ENCODE peak calls at places on chromosomes 2 and 18, in four cellular contexts. One of them, this sample, is unnamed.

GRCh38 chr2:170361359-170361936 is 183.5 kb downstream of the MYO3B start:
- DNase-seq in K562: peak; percentile 64
- DNase-seq in H1: peak; percentile 69
- DNase-seq in A549: peak; percentile 17
- DNase-seq in this sample: peak; percentile 48

GRCh38 chr2:20449501-20450200 is 2.8 kb downstream of the RHOB start:
- DNase-seq in H1: no peak
- DNase-seq in K562: no peak
- DNase-seq in A549: peak; percentile 49
- DNase-seq in this sample: peak; percentile 79

GRCh38 chr18:49757513-49758262 is 55.6 kb downstream of the ACAA2 start:
- DNase-seq in A549: no peak
- DNase-seq in K562: peak; percentile 87
- DNase-seq in H1: peak; percentile 63
- DNase-seq in this sample: no peak

GRCh38 chr18:62425465-62426190 is 97.2 kb upstream of the ZCCHC2 start:
- DNase-seq in K562: peak; percentile 54
- DNase-seq in H1: peak; percentile 73
- DNase-seq in A549: peak; percentile 34
- DNase-seq in this sample: peak; percentile 88

GRCh38 chr2:227033471-227034148 is 130.4 kb downstream of the COL4A4 start:
- DNase-seq in K562: peak; percentile 28
- DNase-seq in A549: peak; percentile 50
- DNase-seq in H1: peak; percentile 86
- DNase-seq in this sample: peak; percentile 43

GRCh38 chr2:179239194-179239593 is 25.4 kb downstream of the SESTD1 start:
- DNase-seq in K562: no peak
- DNase-seq in A549: no peak
- DNase-seq in H1: no peak
- DNase-seq in this sample: peak; percentile 88

GRCh38 chr2:12613137-12613912 is 103.4 kb upstream of the TRIB2 start:
- DNase-seq in A549: no peak
- DNase-seq in H1: no peak
- DNase-seq in K562: no peak
- DNase-seq in this sample: no peak

GRCh38 chr2:39604875-39605274 is 60.8 kb upstream of the TMEM178A start:
- DNase-seq in H1: no peak
- DNase-seq in K562: no peak
- DNase-seq in A549: no peak
- DNase-seq in this sample: no peak

GRCh38 chr2:221097568-221097915 is 474.6 kb downstream of the EPHA4 start:
- DNase-seq in K562: no peak
- DNase-seq in A549: no peak
- DNase-seq in H1: no peak
- DNase-seq in this sample: no peak

GRCh38 chr2:15435474-15435873 is 125.7 kb downstream of the NBAS start:
- DNase-seq in K562: no peak
- DNase-seq in A549: no peak
- DNase-seq in H1: no peak
- DNase-seq in this sample: peak; percentile 86

GRCh38 chr2:232276084-232276738 is 102.3 kb upstream of the ALPP start:
- DNase-seq in K562: no peak
- DNase-seq in A549: no peak
- DNase-seq in H1: no peak
- DNase-seq in this sample: no peak

GRCh38 chr2:112493858-112494648 is 12.1 kb downstream of the TTL start:
- DNase-seq in K562: peak; percentile 47
- DNase-seq in A549: peak; percentile 65
- DNase-seq in H1: no peak
- DNase-seq in this sample: peak; percentile 29

GRCh38 chr2:113762377-113763118 is 6.1 kb upstream of the SLC35F5 start:
- DNase-seq in K562: no peak
- DNase-seq in A549: no peak
- DNase-seq in H1: no peak
- DNase-seq in this sample: no peak

GRCh38 chr2:101012706-101013181 is 10.7 kb downstream of the RPL31 start:
- DNase-seq in A549: no peak
- DNase-seq in K562: peak; percentile 24
- DNase-seq in H1: peak; percentile 60
- DNase-seq in this sample: peak; percentile 50

GRCh38 chr2:141736466-141736865 is 394.4 kb downstream of the LRP1B start:
- DNase-seq in H1: no peak
- DNase-seq in K562: no peak
- DNase-seq in A549: no peak
- DNase-seq in this sample: no peak

GRCh38 chr2:206556357-206556949 is 85.8 kb upstream of the FAM237A start:
- DNase-seq in H1: no peak
- DNase-seq in A549: peak; percentile 5
- DNase-seq in K562: peak; percentile 21
- DNase-seq in this sample: peak; percentile 25

GRCh38 chr2:236762628-236763027 is 193.0 kb downstream of the ACKR3 start:
- DNase-seq in H1: no peak
- DNase-seq in A549: no peak
- DNase-seq in K562: no peak
- DNase-seq in this sample: no peak

GRCh38 chr2:116832148-116832547 is 982.3 kb upstream of the DDX18 start:
- DNase-seq in H1: no peak
- DNase-seq in K562: no peak
- DNase-seq in A549: no peak
- DNase-seq in this sample: no peak

GRCh38 chr18:56637897-56638231 is 528 bp downstream of the TXNL1 start:
- DNase-seq in A549: no peak
- DNase-seq in H1: no peak
- DNase-seq in K562: peak; percentile 12
- DNase-seq in this sample: no peak

GRCh38 chr18:13268035-13268700 is 49.6 kb downstream of the LDLRAD4 start:
- DNase-seq in K562: no peak
- DNase-seq in A549: no peak
- DNase-seq in H1: no peak
- DNase-seq in this sample: no peak

GRCh38 chr2:86746903-86747302 is 26.8 kb downstream of the RMND5A start:
- DNase-seq in H1: no peak
- DNase-seq in K562: no peak
- DNase-seq in A549: no peak
- DNase-seq in this sample: no peak

GRCh38 chr2:242060212-242060835 is 190.8 kb downstream of the RTP5 start:
- DNase-seq in K562: no peak
- DNase-seq in H1: no peak
- DNase-seq in A549: no peak
- DNase-seq in this sample: no peak

GRCh38 chr2:7070483-7070882 is 153.3 kb downstream of the RNF144A start:
- DNase-seq in A549: no peak
- DNase-seq in H1: no peak
- DNase-seq in K562: no peak
- DNase-seq in this sample: no peak

GRCh38 chr18:59954746-59955145 is 55.0 kb downstream of the PMAIP1 start:
- DNase-seq in K562: no peak
- DNase-seq in H1: no peak
- DNase-seq in A549: no peak
- DNase-seq in this sample: peak; percentile 15

GRCh38 chr18:79834834-79835233 is 37.1 kb downstream of the KCNG2 start:
- DNase-seq in H1: no peak
- DNase-seq in K562: no peak
- DNase-seq in A549: no peak
- DNase-seq in this sample: no peak

GRCh38 chr2:121884515-121884915 is 129.1 kb downstream of the TSN start:
- DNase-seq in H1: no peak
- DNase-seq in K562: no peak
- DNase-seq in A549: no peak
- DNase-seq in this sample: no peak

GRCh38 chr2:120262761-120263428 is 10.2 kb downstream of the RALB start:
- DNase-seq in H1: no peak
- DNase-seq in K562: peak; percentile 40
- DNase-seq in A549: no peak
- DNase-seq in this sample: no peak

GRCh38 chr2:10327896-10328666 is 25.4 kb downstream of the HPCAL1 start:
- DNase-seq in K562: no peak
- DNase-seq in A549: no peak
- DNase-seq in H1: no peak
- DNase-seq in this sample: no peak

GRCh38 chr2:152403395-152403794 is 68.4 kb downstream of the FMNL2 start:
- DNase-seq in H1: no peak
- DNase-seq in A549: no peak
- DNase-seq in K562: no peak
- DNase-seq in this sample: no peak

DNA sequence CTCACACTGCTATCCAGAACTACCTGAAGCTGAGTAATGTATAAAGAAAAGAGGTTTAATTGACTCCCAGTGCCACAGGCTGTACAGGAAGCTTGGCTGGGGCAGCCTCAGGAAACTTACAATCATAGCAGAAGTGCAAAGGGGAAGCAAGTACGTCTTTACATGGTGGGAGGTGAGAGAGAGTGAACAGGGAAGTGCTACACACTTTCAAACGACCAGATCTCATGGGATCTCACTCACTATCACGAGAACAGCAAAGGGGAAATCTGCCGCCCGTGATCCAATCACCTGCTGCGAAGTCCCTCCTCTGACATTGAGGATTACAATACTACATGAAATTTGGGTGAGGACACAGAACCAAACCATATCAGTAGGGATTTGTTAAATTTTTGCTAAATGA is 150.4 kb upstream of the NXPH2 start:
- DNase-seq in A549: no peak
- DNase-seq in K562: no peak
- DNase-seq in H1: no peak
- DNase-seq in this sample: no peak
- TF ChIP-seq RNF2 in A549: no peak
- TF ChIP-seq RNF2 in K562: no peak
- TF ChIP-seq RNF2 in H1: no peak
- TF ChIP-seq RNF2 in this sample: no peak

GRCh38 chr2:68742638-68743037 is 8.0 kb downstream of the ARHGAP25 start:
- DNase-seq in K562: no peak
- DNase-seq in A549: no peak
- DNase-seq in H1: no peak
- DNase-seq in this sample: no peak
- TF ChIP-seq RNF2 in K562: no peak
- TF ChIP-seq RNF2 in A549: no peak
- TF ChIP-seq RNF2 in H1: no peak
- TF ChIP-seq RNF2 in this sample: no peak

DNA sequence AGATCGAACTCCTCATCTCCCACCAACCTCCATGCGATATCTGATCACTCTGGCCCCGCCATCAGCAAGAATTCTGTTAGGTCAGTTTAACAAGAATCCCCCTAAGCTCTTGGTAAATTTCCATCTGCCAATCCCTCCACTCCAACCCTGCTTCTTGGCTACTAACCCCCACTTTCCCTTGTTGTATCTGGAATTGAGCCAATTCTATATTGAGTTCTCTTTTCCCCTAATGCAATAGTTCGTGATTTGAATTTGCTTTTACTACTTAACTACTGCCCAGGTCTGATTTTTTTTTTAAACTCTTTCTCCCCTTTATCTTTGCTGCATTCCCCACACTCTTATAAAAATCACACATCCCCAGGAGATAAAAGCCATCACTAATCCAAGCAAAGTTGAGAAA is 159.3 kb upstream of the STK17B start:
- DNase-seq in A549: no peak
- DNase-seq in H1: no peak
- DNase-seq in K562: no peak
- DNase-seq in this sample: no peak
- TF ChIP-seq RNF2 in A549: no peak
- TF ChIP-seq RNF2 in H1: no peak
- TF ChIP-seq RNF2 in K562: no peak
- TF ChIP-seq RNF2 in this sample: no peak

DNA sequence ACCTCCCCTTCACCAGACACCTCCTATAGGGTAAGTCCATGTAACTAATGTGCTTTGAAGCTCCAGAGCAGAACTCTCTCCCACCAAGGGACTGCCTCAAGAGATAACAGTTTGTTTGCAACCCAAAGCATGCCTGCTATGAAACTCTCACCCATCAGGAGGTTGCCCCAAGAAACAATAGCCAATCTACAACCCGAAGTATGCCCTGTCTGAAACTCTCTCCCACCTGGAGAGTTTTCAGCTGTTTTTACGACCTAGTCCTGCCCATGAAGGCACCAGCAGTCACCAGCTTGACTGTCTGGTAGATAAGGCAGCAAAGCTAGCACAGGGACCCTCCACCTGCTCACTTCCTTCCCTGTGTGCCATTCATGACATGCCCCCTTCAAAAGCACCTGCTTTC is 533.9 kb upstream of the CRIM1 start:
- DNase-seq in A549: no peak
- DNase-seq in H1: peak; percentile 50
- DNase-seq in K562: no peak
- DNase-seq in this sample: no peak
- TF ChIP-seq RNF2 in A549: no peak
- TF ChIP-seq RNF2 in H1: no peak
- TF ChIP-seq RNF2 in K562: no peak
- TF ChIP-seq RNF2 in this sample: no peak